ENCODE peak calls at places on chromosome 10, in four cellular contexts. One of them, this sample, is unnamed.

GRCh38 chr10:116974442-116975005 is 30.5 kb downstream of the SHTN1 start:
- DNase-seq in ovary: no peak
- DNase-seq in sigmoid colon: no peak
- DNase-seq in K562: no peak
- DNase-seq in this sample: peak; percentile 23

GRCh38 chr10:13337827-13338196 is 10.3 kb downstream of the SEPHS1 start:
- DNase-seq in ovary: no peak
- DNase-seq in K562: no peak
- DNase-seq in sigmoid colon: no peak
- DNase-seq in this sample: no peak

GRCh38 chr10:43210556-43210955 is 56.3 kb downstream of the RASGEF1A start:
- DNase-seq in K562: no peak
- DNase-seq in ovary: no peak
- DNase-seq in sigmoid colon: peak; percentile 56
- DNase-seq in this sample: no peak

GRCh38 chr10:77386833-77387232 is 250.8 kb downstream of the KCNMA1 start:
- DNase-seq in ovary: peak; percentile 41
- DNase-seq in K562: no peak
- DNase-seq in sigmoid colon: no peak
- DNase-seq in this sample: peak; percentile 33

GRCh38 chr10:73413108-73413527 is 740 bp downstream of the ANXA7 start:
- DNase-seq in sigmoid colon: peak; percentile 73
- DNase-seq in ovary: no peak
- DNase-seq in K562: peak; percentile 58
- DNase-seq in this sample: peak; percentile 36

GRCh38 chr10:4117604-4118003 is 332.6 kb upstream of the KLF6 start:
- DNase-seq in sigmoid colon: no peak
- DNase-seq in ovary: no peak
- DNase-seq in K562: no peak
- DNase-seq in this sample: no peak

GRCh38 chr10:73039635-73040034 is 57.0 kb downstream of the P4HA1 start:
- DNase-seq in sigmoid colon: no peak
- DNase-seq in K562: no peak
- DNase-seq in ovary: no peak
- DNase-seq in this sample: peak; percentile 10

GRCh38 chr10:73117976-73118743 is 7.9 kb downstream of the NUDT13 start:
- DNase-seq in sigmoid colon: no peak
- DNase-seq in K562: no peak
- DNase-seq in ovary: no peak
- DNase-seq in this sample: no peak

GRCh38 chr10:13528875-13529713 is at the start of gene BEND7:
- DNase-seq in sigmoid colon: no peak
- DNase-seq in ovary: peak; percentile 64
- DNase-seq in K562: peak; percentile 95
- DNase-seq in this sample: peak; percentile 53

GRCh38 chr10:84214612-84215235 is 10.6 kb downstream of the LRIT2 start:
- DNase-seq in sigmoid colon: no peak
- DNase-seq in K562: peak; percentile 69
- DNase-seq in ovary: no peak
- DNase-seq in this sample: no peak

GRCh38 chr10:15158448-15158847 is 10.0 kb downstream of the NMT2 start:
- DNase-seq in sigmoid colon: no peak
- DNase-seq in ovary: no peak
- DNase-seq in K562: no peak
- DNase-seq in this sample: no peak

GRCh38 chr10:117271427-117271826 is 30.5 kb downstream of the SLC18A2 start:
- DNase-seq in K562: no peak
- DNase-seq in ovary: no peak
- DNase-seq in sigmoid colon: no peak
- DNase-seq in this sample: no peak

GRCh38 chr10:79342811-79343541 is 4.3 kb upstream of the PPIF start:
- DNase-seq in sigmoid colon: no peak
- DNase-seq in ovary: no peak
- DNase-seq in K562: peak; percentile 64
- DNase-seq in this sample: no peak

GRCh38 chr10:5970066-5970465 is 7.3 kb downstream of the IL15RA start:
- DNase-seq in K562: no peak
- DNase-seq in sigmoid colon: no peak
- DNase-seq in ovary: no peak
- DNase-seq in this sample: no peak

GRCh38 chr10:5971886-5972285 is 5.5 kb downstream of the IL15RA start:
- DNase-seq in sigmoid colon: peak; percentile 56
- DNase-seq in K562: no peak
- DNase-seq in ovary: no peak
- DNase-seq in this sample: no peak

GRCh38 chr10:5968681-5969453 is 8.5 kb downstream of the IL15RA start:
- DNase-seq in K562: no peak
- DNase-seq in ovary: peak; percentile 8
- DNase-seq in sigmoid colon: peak; percentile 53
- DNase-seq in this sample: no peak

GRCh38 chr10:5971315-5971832 is 6.0 kb downstream of the IL15RA start:
- DNase-seq in ovary: no peak
- DNase-seq in K562: peak; percentile 70
- DNase-seq in sigmoid colon: peak; percentile 66
- DNase-seq in this sample: no peak

GRCh38 chr10:5970527-5970926 is 6.8 kb downstream of the IL15RA start:
- DNase-seq in sigmoid colon: peak; percentile 22
- DNase-seq in ovary: no peak
- DNase-seq in K562: no peak
- DNase-seq in this sample: no peak
- TF ChIP-seq POLR2A in sigmoid colon: no peak
- TF ChIP-seq POLR2A in ovary: no peak
- TF ChIP-seq POLR2A in K562: no peak
- TF ChIP-seq POLR2A in this sample: no peak

GRCh38 chr10:111113238-111113960 is 36.6 kb downstream of the ADRA2A start:
- DNase-seq in sigmoid colon: no peak
- DNase-seq in K562: no peak
- DNase-seq in ovary: no peak
- DNase-seq in this sample: no peak

GRCh38 chr10:111116211-111116610 is 39.4 kb downstream of the ADRA2A start:
- DNase-seq in ovary: no peak
- DNase-seq in sigmoid colon: no peak
- DNase-seq in K562: no peak
- DNase-seq in this sample: no peak

GRCh38 chr10:111116762-111117445 is 40.1 kb downstream of the ADRA2A start:
- DNase-seq in ovary: no peak
- DNase-seq in sigmoid colon: no peak
- DNase-seq in K562: no peak
- DNase-seq in this sample: no peak

GRCh38 chr10:111113961-111114830 is 37.4 kb downstream of the ADRA2A start:
- DNase-seq in K562: no peak
- DNase-seq in sigmoid colon: no peak
- DNase-seq in ovary: no peak
- DNase-seq in this sample: peak; percentile 91

DNA sequence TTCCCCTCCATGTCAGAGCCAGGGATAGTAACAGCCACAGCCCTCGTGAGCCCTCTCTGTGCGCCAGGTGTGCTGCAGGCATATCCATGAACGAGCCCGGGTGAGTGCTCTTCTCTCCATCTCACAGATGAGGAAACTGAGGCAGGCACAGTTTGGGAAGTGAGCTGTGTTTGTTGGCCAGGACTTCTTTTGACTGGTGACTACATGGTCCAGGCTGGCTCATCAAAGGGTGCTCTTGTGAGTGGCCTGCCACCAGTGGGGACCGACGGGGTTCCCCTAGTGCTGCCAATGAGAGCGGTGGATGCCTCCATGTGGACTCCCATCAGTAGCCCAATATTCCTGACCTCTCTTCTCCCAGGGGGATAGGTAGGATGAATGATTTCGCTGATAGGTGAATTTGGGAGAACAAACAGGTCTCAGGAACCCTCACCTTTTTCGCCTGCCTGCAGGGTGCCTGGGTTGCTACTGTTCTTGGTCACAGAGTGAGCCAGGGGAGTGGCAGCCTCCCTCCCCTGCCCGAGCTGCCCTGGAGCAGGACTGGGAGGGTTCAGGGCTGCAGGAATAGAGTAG is 38.2 kb downstream of the ADRA2A start:
- DNase-seq in sigmoid colon: no peak
- DNase-seq in K562: no peak
- DNase-seq in ovary: no peak
- DNase-seq in this sample: no peak
- TF ChIP-seq POLR2A in sigmoid colon: no peak
- TF ChIP-seq POLR2A in K562: no peak
- TF ChIP-seq POLR2A in ovary: no peak
- TF ChIP-seq POLR2A in this sample: no peak

DNA sequence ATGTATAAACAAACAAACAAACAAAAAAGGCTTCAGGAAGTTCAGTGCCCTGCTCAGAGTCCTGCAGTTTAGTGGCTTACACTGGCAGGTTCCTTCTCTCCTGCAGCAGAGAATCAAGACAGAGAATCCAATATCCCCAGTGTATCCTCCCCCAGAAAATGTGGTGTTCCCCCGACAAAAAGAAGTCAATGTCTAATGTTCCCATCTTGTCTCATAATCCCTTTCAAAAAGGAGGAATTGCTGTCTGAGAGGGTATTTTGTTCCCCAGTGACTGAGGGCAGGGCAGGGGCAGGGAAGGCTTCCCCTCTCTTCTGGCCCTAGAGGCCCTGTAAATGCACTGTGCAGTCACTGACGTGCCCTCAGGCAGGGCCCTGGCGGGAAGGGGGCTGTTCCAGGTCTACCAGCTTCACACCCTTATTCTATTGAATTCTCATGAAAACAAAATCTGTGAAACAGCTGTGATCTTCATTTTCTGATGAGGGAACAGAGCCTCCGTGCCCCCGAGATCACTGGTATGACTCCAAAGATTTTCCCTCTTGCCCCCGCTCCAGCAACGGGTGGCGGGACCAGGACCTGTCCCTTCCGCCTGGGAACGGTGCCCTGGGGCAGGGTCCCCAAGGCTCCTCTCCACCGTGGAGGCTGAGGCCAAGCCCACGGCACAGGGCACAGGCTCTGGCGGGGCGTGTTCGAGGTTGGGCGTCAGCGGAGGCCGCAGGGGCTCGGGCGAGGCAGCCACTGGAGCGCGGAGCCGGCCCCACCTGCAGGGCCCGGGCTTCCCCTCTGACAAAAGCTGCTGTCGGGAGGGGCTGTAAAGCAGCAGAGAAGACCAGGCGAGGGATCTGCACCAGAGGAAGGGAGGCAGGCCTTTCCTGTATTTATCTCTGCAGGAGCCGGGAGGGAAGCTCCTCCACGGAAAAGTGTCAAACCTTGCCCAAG is 13.4 kb upstream of the WDFY4 start:
- DNase-seq in ovary: no peak
- DNase-seq in K562: no peak
- DNase-seq in sigmoid colon: no peak
- DNase-seq in this sample: no peak
- TF ChIP-seq POLR2A in ovary: no peak
- TF ChIP-seq POLR2A in K562: no peak
- TF ChIP-seq POLR2A in sigmoid colon: no peak
- TF ChIP-seq POLR2A in this sample: no peak

GRCh38 chr10:45421231-45422097 is 47.4 kb downstream of the ALOX5 start:
- DNase-seq in sigmoid colon: peak; percentile 66
- DNase-seq in ovary: peak; percentile 38
- DNase-seq in K562: peak; percentile 9
- DNase-seq in this sample: no peak

GRCh38 chr10:45418417-45418858 is 44.4 kb downstream of the ALOX5 start:
- DNase-seq in sigmoid colon: no peak
- DNase-seq in ovary: no peak
- DNase-seq in K562: no peak
- DNase-seq in this sample: no peak

GRCh38 chr10:45418859-45419672 is 45.0 kb downstream of the ALOX5 start:
- DNase-seq in K562: peak; percentile 8
- DNase-seq in ovary: peak; percentile 57
- DNase-seq in sigmoid colon: peak; percentile 83
- DNase-seq in this sample: no peak

GRCh38 chr10:45420453-45421192 is 46.6 kb downstream of the ALOX5 start:
- DNase-seq in K562: peak; percentile 8
- DNase-seq in ovary: peak; percentile 88
- DNase-seq in sigmoid colon: peak; percentile 89
- DNase-seq in this sample: peak; percentile 62

DNA sequence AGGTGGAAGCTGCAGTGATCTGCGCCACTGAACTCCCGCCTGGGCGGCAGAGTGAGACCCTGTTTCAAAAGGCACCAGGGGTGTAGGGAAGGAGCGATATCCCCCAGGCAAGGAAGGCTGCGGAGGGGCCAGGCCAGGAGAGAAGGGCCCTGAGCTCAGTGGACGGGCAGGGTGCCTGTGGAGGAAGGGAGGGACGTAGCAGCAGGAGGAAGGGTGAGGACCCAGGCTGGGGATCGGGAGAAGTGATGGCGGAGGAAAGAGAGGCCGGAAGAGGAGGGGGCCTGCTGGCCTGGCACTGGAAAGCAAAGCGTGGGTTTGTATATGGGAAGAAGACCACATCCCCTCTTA is 45.6 kb downstream of the ALOX5 start:
- DNase-seq in ovary: no peak
- DNase-seq in K562: peak; percentile 7
- DNase-seq in sigmoid colon: no peak
- DNase-seq in this sample: no peak
- TF ChIP-seq POLR2A in ovary: no peak
- TF ChIP-seq POLR2A in K562: no peak
- TF ChIP-seq POLR2A in sigmoid colon: no peak
- TF ChIP-seq POLR2A in this sample: no peak

GRCh38 chr10:93593749-93594148 is 7.3 kb downstream of the RBP4 start:
- DNase-seq in sigmoid colon: no peak
- DNase-seq in ovary: no peak
- DNase-seq in K562: no peak
- DNase-seq in this sample: no peak
- TF ChIP-seq POLR2A in sigmoid colon: no peak
- TF ChIP-seq POLR2A in ovary: no peak
- TF ChIP-seq POLR2A in K562: no peak
- TF ChIP-seq POLR2A in this sample: no peak

GRCh38 chr10:7471720-7472367 is 61.0 kb upstream of the SFMBT2 start:
- DNase-seq in sigmoid colon: no peak
- DNase-seq in ovary: no peak
- DNase-seq in K562: no peak
- DNase-seq in this sample: no peak
- TF ChIP-seq POLR2A in sigmoid colon: no peak
- TF ChIP-seq POLR2A in ovary: no peak
- TF ChIP-seq POLR2A in K562: no peak
- TF ChIP-seq POLR2A in this sample: no peak

GRCh38 chr10:18117272-18117671 is 23.0 kb upstream of the CACNB2 start:
- DNase-seq in sigmoid colon: no peak
- DNase-seq in K562: no peak
- DNase-seq in ovary: no peak
- DNase-seq in this sample: no peak
- TF ChIP-seq POLR2A in sigmoid colon: no peak
- TF ChIP-seq POLR2A in K562: no peak
- TF ChIP-seq POLR2A in ovary: no peak
- TF ChIP-seq POLR2A in this sample: no peak